ENCODE peak calls at places on chromosomes 3 and 15, in ten cellular contexts. P is ascending aorta, D is mucosa of descending colon, C is Peyer's patch, B is fibroblast of lung, V is testis, T is transverse colon, N is cardiac muscle cell, A is IMR-90, M is lower lobe of right lung. J is an unnamed sample. For H3K4me1, the result is how much of the 10 kb centered on the place peaks cover.

GRCh38 chr3:77530870-77531269 is 491.0 kb downstream of the ROBO2 start:
- DNase-seq in N (no peak), M (no peak), B (peak), C (no peak), P (no peak), D (no peak), A (peak), V (no peak), T (no peak), J (no peak)

GRCh38 chr3:18425641-18426403 is 683 bp upstream of the SATB1 start:
- DNase-seq in A (no peak), D (peak), P (no peak), N (peak), C (peak), B (no peak), T (peak), M (peak), V (no peak), J (no peak)

GRCh38 chr3:50322386-50323091 is at the start of gene HYAL2:
- DNase-seq in M (peak), B (no peak), T (no peak), D (peak), N (no peak), A (no peak), C (no peak), P (no peak), V (peak), J (no peak)

GRCh38 chr3:34020761-34021635 is 222.6 kb downstream of the PDCD6IP start:
- DNase-seq in C (peak), V (no peak), T (no peak), M (no peak), D (no peak), A (no peak), N (no peak), B (no peak), P (no peak), J (no peak)

GRCh38 chr3:12756635-12757034 is 2.4 kb downstream of the TMEM40 start:
- DNase-seq in T (no peak), N (no peak), C (no peak), D (no peak), P (no peak), A (no peak), V (no peak), B (no peak), M (no peak), J (no peak)

GRCh38 chr15:83487519-83487918 is 40.4 kb downstream of the SH3GL3 start:
- DNase-seq in D (no peak), A (no peak), B (no peak), T (no peak), C (no peak), M (no peak), N (no peak), P (no peak), V (no peak), J (no peak)

GRCh38 chr3:171620825-171621434 is 160.7 kb upstream of the TNIK start:
- DNase-seq in C (no peak), T (no peak), B (peak), N (no peak), P (no peak), A (peak), D (no peak), V (no peak), M (no peak), J (no peak)

GRCh38 chr3:102629943-102630342 is 195.1 kb downstream of the ZPLD1 start:
- DNase-seq in B (no peak), N (no peak), A (no peak), P (no peak), V (no peak), T (no peak), C (no peak), D (no peak), M (no peak), J (no peak)

GRCh38 chr15:76711351-76711827 is 193.8 kb downstream of the SCAPER start:
- DNase-seq in A (no peak), M (no peak), N (no peak), T (no peak), C (no peak), D (no peak), V (no peak), P (no peak), B (no peak), J (no peak)

GRCh38 chr3:70856414-70857162 is 544.1 kb upstream of the MDFIC2 start:
- DNase-seq in T (no peak), M (no peak), V (no peak), C (no peak), D (no peak), A (peak), P (no peak), B (peak), N (no peak), J (no peak)

GRCh38 chr3:79086514-79086913 is 681.3 kb downstream of the ROBO1 start:
- DNase-seq in M (no peak), N (peak), C (no peak), D (no peak), B (peak), V (peak), A (peak), T (peak), P (no peak), J (peak)

GRCh38 chr15:101167366-101167790 is 84.5 kb downstream of the CHSY1 start:
- DNase-seq in N (no peak), A (peak), D (no peak), B (peak), C (no peak), T (no peak), P (no peak), M (no peak), V (no peak), J (no peak)

GRCh38 chr3:160225181-160226025 is at the start of gene C3orf80:
- DNase-seq in C (no peak), M (peak), A (peak), B (peak), D (peak), T (peak), V (peak), P (no peak), N (peak), J (no peak)

GRCh38 chr3:56086355-56086754 is 381.9 kb downstream of the ERC2 start:
- DNase-seq in T (no peak), B (peak), M (no peak), N (no peak), P (no peak), A (no peak), D (no peak), V (no peak), C (no peak), J (no peak)

GRCh38 chr3:150147776-150148175 is 177.1 kb upstream of the PFN2 start:
- DNase-seq in A (peak), V (no peak), T (no peak), M (no peak), N (no peak), C (no peak), D (no peak), B (peak), P (no peak), J (no peak)

GRCh38 chr15:98903377-98904018 is 104.1 kb downstream of the PGPEP1L start:
- DNase-seq in A (peak), P (no peak), T (no peak), C (no peak), M (no peak), B (peak), V (no peak), N (no peak), D (no peak), J (no peak)

GRCh38 chr3:42118762-42119361 is 27.7 kb downstream of the TRAK1 start:
- DNase-seq in M (no peak), N (peak), V (peak), B (peak), T (peak), D (no peak), A (peak), C (no peak), P (no peak), J (no peak)

GRCh38 chr3:8856721-8857120 is 87.3 kb upstream of the OXTR start:
- DNase-seq in D (no peak), N (no peak), B (peak), V (no peak), M (no peak), C (no peak), P (no peak), T (no peak), A (peak), J (no peak)

GRCh38 chr15:66924889-66925288 is 140.5 kb upstream of the SMAD3 start:
- DNase-seq in B (no peak), P (no peak), T (no peak), N (no peak), M (no peak), V (no peak), C (no peak), A (no peak), D (no peak), J (no peak)

GRCh38 chr3:32456429-32457130 is 46.1 kb downstream of the CMTM6 start:
- DNase-seq in P (no peak), V (no peak), C (no peak), M (no peak), T (no peak), N (no peak), B (no peak), D (no peak), A (no peak), J (no peak)

GRCh38 chr3:25047058-25047457 is 381.0 kb upstream of the RARB start:
- DNase-seq in P (no peak), M (no peak), D (no peak), B (peak), N (no peak), C (no peak), T (no peak), V (no peak), A (no peak), J (peak)

GRCh38 chr15:49895337-49896223 is 223.5 kb downstream of the ATP8B4 start:
- DNase-seq in V (no peak), M (no peak), D (no peak), T (no peak), P (no peak), A (peak), B (peak), N (peak), C (no peak), J (no peak)

GRCh38 chr15:74278269-74278668 is 42.1 kb downstream of the CCDC33 start:
- DNase-seq in P (no peak), V (no peak), D (no peak), N (no peak), A (no peak), B (no peak), T (no peak), M (no peak), C (no peak), J (no peak)

GRCh38 chr15:94579261-94579660 is 347.9 kb downstream of the MCTP2 start:
- DNase-seq in V (no peak), B (no peak), T (no peak), A (no peak), P (no peak), D (no peak), M (no peak), C (no peak), N (no peak), J (no peak)

GRCh38 chr3:194204036-194204792 is 68.3 kb downstream of the HES1 start:
- DNase-seq in M (peak), C (no peak), N (peak), V (peak), P (no peak), D (peak), B (no peak), T (no peak), A (no peak), J (no peak)

GRCh38 chr3:141336672-141337522 is 31.4 kb upstream of the ZBTB38 start:
- DNase-seq in B (peak), T (no peak), A (peak), N (no peak), M (no peak), C (no peak), D (no peak), V (no peak), P (no peak), J (no peak)

GRCh38 chr3:134307425-134307824 is 56.8 kb upstream of the RYK start:
- DNase-seq in N (no peak), B (no peak), T (no peak), C (no peak), P (no peak), M (no peak), D (no peak), V (no peak), A (no peak), J (no peak)

GRCh38 chr15:77500986-77501385 is 80.3 kb downstream of the HMG20A start:
- DNase-seq in N (no peak), P (no peak), M (no peak), C (no peak), V (no peak), T (no peak), A (peak), D (no peak), B (peak), J (no peak)

GRCh38 chr3:98325055-98325454 is 28.6 kb upstream of the OR5K4 start:
- DNase-seq in T (no peak), N (no peak), A (no peak), M (peak), C (no peak), P (no peak), V (peak), D (no peak), B (no peak), J (no peak)

GRCh38 chr15:41337047-41337446 is 4.4 kb downstream of the NUSAP1 start:
- DNase-seq in T (no peak), M (no peak), D (no peak), V (no peak), A (no peak), C (no peak), B (no peak), N (no peak), P (no peak), J (no peak)

GRCh38 chr15:41337631-41338522 is 5.2 kb downstream of the NUSAP1 start:
- DNase-seq in P (no peak), T (no peak), V (no peak), M (no peak), D (no peak), N (no peak), A (no peak), B (no peak), C (no peak), J (no peak)

GRCh38 chr15:41334293-41335120 is 1.8 kb downstream of the NUSAP1 start:
- DNase-seq in V (no peak), A (no peak), C (no peak), P (no peak), T (no peak), M (no peak), N (no peak), D (no peak), B (no peak), J (no peak)

GRCh38 chr15:41332788-41333527 is at the start of gene NUSAP1:
- DNase-seq in B (no peak), M (no peak), T (no peak), C (no peak), V (no peak), D (no peak), P (no peak), N (no peak), A (no peak), J (no peak)

DNA sequence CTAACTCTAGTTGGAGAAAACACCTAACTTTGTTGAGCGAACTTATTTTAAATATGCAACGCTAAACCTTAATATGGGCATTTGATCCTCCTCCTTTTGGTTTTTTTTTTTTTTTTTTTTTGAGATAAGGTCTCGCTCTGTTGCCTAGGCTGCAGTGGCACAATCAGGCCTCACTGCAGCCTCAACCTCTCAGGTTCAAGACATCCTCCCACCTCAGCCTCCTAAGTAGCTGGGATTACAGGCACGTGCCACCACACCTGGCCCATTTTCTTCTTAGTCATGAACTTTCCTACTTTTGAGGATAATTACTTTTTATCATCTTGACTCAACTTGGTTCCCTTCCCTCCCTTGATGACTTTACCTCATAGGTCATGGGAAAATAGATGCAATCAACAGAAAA is 3.9 kb downstream of the NUSAP1 start:
- DNase-seq in V (no peak), P (no peak), B (no peak), A (no peak), N (no peak), M (no peak), D (no peak), C (no peak), T (no peak), J (no peak)
- H3K4me3 ChIP-seq in V (no peak), P (no peak), B (no peak), A (no peak), N (no peak), M (no peak), D (no peak), C (no peak), T (no peak), J (no peak)

DNA sequence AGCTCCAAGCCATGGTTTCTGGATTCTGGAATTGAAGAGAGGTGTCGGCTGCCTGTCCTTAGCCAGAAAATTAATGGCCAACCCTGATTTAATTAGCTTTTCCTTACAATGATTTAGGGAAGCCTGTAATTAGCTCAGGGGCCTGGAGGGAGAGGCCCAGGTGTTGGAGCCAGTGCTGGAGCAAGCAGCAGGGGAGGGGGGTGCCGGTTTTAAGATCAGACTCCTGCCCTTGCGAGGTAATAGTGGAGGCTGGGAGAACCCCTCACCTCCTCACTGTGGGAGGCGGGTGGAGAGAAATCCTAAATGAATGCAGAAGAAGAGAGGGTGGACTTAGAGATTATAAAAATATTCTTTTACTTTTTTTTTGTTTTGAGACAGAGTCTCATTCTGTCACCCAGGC is 14.7 kb upstream of the ATP2B2 start:
- DNase-seq in M (no peak), V (peak), N (no peak), B (no peak), C (no peak), T (no peak), A (no peak), D (no peak), P (no peak), J (no peak)
- H3K4me1 ChIP-seq in M (under half), V (under half), N (under half), B (under half), C (under half), T (under half), A (under half), D (under half), P (under half), J (under half)

DNA sequence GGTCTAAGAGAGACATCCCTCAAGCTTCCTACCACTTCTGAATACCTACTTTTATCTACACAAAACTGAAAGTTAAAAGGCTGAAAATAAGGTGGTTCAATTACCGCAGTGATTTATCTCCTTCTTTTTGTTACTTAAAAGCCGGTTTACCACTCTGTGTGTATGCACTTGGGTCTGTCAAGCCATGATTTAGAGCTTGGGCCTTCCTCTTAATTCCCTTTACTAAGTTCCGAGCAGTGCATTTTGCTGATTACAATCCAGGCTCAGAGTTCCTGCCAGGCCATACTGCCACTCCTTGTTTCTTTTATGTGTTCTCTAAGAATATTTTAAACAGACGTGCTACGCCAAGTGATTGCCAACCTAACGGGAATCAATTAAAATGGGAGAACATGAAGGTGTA is 16.5 kb downstream of the KCTD6 start:
- DNase-seq in A (no peak), N (no peak), M (no peak), C (no peak), V (no peak), D (no peak), P (no peak), B (no peak), T (no peak), J (no peak)
- TF ChIP-seq CTCF in A (no peak), N (no peak), M (no peak), C (no peak), V (no peak), D (no peak), P (no peak), B (no peak), T (no peak), J (no peak)

GRCh38 chr15:59999558-60000112 is 4.5 kb upstream of the FOXB1 start:
- DNase-seq in D (no peak), B (no peak), C (no peak), N (no peak), V (no peak), A (no peak), P (no peak), M (no peak), T (no peak), J (no peak)

GRCh38 chr15:59999064-59999377 is 5.1 kb upstream of the FOXB1 start:
- DNase-seq in M (no peak), P (no peak), V (no peak), C (no peak), N (no peak), T (no peak), A (no peak), D (no peak), B (no peak), J (no peak)

GRCh38 chr15:60000824-60001641 is 3.1 kb upstream of the FOXB1 start:
- DNase-seq in P (no peak), V (no peak), B (no peak), D (no peak), N (no peak), T (no peak), M (no peak), A (no peak), C (no peak), J (no peak)

GRCh38 chr15:60001642-60002527 is 2.2 kb upstream of the FOXB1 start:
- DNase-seq in A (no peak), N (no peak), P (no peak), B (no peak), V (no peak), C (no peak), D (no peak), T (no peak), M (no peak), J (no peak)

GRCh38 chr15:60000113-60000823 is 3.8 kb upstream of the FOXB1 start:
- DNase-seq in A (no peak), B (no peak), P (no peak), V (no peak), N (no peak), C (no peak), T (no peak), D (no peak), M (no peak), J (no peak)
- H3K4me3 ChIP-seq in A (no peak), B (no peak), P (no peak), V (no peak), N (no peak), C (no peak), T (no peak), D (no peak), M (no peak), J (no peak)

GRCh38 chr15:59830143-59830542 is 141.0 kb upstream of the BNIP2 start:
- DNase-seq in M (no peak), P (no peak), V (no peak), T (no peak), D (no peak), C (no peak), N (no peak), B (no peak), A (no peak), J (no peak)
- H3K4me1 ChIP-seq in M (under half), P (under half), V (under half), T (under half), D (under half), C (under half), N (under half), B (under half), A (under half), J (under half)